ENCODE peak calls at places on chromosomes 16 and 17, in five cellular contexts. P is transverse colon, R is heart right ventricle, G is T-helper 9 cell, Q is progenitor cell of endocrine pancreas. D is an unnamed sample.

GRCh38 chr16:78962457-78962929 is 638.0 kb downstream of the MAF start:
- DNase-seq in G (no peak), P (no peak), Q (no peak), R (no peak), D (no peak)

GRCh38 chr16:25411376-25412081 is 153.9 kb upstream of the ZKSCAN2 start:
- DNase-seq in R (no peak), G (no peak), Q (no peak), P (no peak), D (no peak)

GRCh38 chr17:75758131-75758905 is 6.7 kb downstream of the GALK1 start:
- DNase-seq in P (no peak), R (no peak), Q (no peak), G (no peak), D (peak)

GRCh38 chr16:56423584-56424403 is 1.6 kb downstream of the AMFR start:
- DNase-seq in Q (no peak), G (no peak), P (no peak), R (no peak), D (no peak)

GRCh38 chr17:49021095-49021767 is 24.0 kb downstream of the IGF2BP1 start:
- DNase-seq in P (no peak), G (no peak), R (no peak), Q (no peak), D (no peak)

GRCh38 chr17:44786551-44787081 is 27.8 kb downstream of the ADAM11 start:
- DNase-seq in R (peak), P (no peak), G (no peak), Q (no peak), D (peak)

GRCh38 chr17:40458001-40458791 is 14.9 kb downstream of the IGFBP4 start:
- DNase-seq in R (peak), G (no peak), P (no peak), Q (no peak), D (peak)

GRCh38 chr17:2634361-2634960 is 41.0 kb downstream of the PAFAH1B1 start:
- DNase-seq in P (peak), G (no peak), R (no peak), Q (no peak), D (no peak)

GRCh38 chr17:64180089-64180488 is 50.1 kb upstream of the ERN1 start:
- DNase-seq in R (no peak), Q (no peak), P (no peak), G (no peak), D (no peak)

GRCh38 chr17:17808706-17809432 is 27.9 kb downstream of the SREBF1 start:
- DNase-seq in R (no peak), P (no peak), Q (no peak), G (no peak), D (no peak)

GRCh38 chr16:83187404-83187803 is 560.6 kb downstream of the CDH13 start:
- DNase-seq in G (no peak), R (no peak), Q (no peak), P (no peak), D (no peak)